ENCODE peak calls at places on chromosomes 5 and 9, in seven cellular contexts. O, J, R, K, Q, T and U are unnamed samples.

GRCh38 chr9:116859763-116860162 is 172.7 kb downstream of the TRIM32 start:
- DNase-seq in K (no peak), T (no peak), R (no peak), Q (peak), J (no peak), O (no peak), U (no peak)

GRCh38 chr5:16897800-16898199 is 38.3 kb downstream of the MYO10 start:
- DNase-seq in J (no peak), O (no peak), Q (no peak), K (no peak), R (no peak), T (no peak), U (no peak)

GRCh38 chr5:103624748-103625147 is 62.2 kb upstream of the NUDT12 start:
- DNase-seq in O (no peak), J (no peak), T (no peak), Q (no peak), R (no peak), K (no peak), U (peak)

GRCh38 chr5:112006721-112007120 is 249.7 kb upstream of the NREP start:
- DNase-seq in K (no peak), Q (no peak), O (no peak), T (no peak), J (no peak), R (no peak), U (peak)

GRCh38 chr5:64505769-64506566 is at the start of gene RGS7BP:
- DNase-seq in Q (no peak), J (no peak), T (peak), R (no peak), O (peak), K (no peak), U (no peak)

GRCh38 chr9:88818495-88819201 is 172.6 kb upstream of the S1PR3 start:
- DNase-seq in J (peak), T (peak), Q (no peak), R (no peak), K (no peak), O (no peak), U (peak)

GRCh38 chr9:20604561-20604960 is 17.7 kb downstream of the MLLT3 start:
- DNase-seq in O (no peak), Q (no peak), J (no peak), R (no peak), T (no peak), K (no peak), U (no peak)

GRCh38 chr5:96476654-96477053 is 43.6 kb upstream of the PCSK1 start:
- DNase-seq in T (no peak), K (no peak), J (no peak), O (no peak), Q (no peak), R (no peak), U (no peak)

GRCh38 chr5:144549580-144549979 is 378.9 kb downstream of the KCTD16 start:
- DNase-seq in O (peak), J (peak), R (no peak), Q (no peak), T (peak), K (no peak), U (peak)

GRCh38 chr5:146521403-146522106 is 5.6 kb upstream of the GPR151 start:
- DNase-seq in J (no peak), R (no peak), Q (no peak), K (no peak), O (no peak), T (no peak), U (no peak)

GRCh38 chr5:158484246-158484645 is 615.5 kb downstream of the EBF1 start:
- DNase-seq in R (no peak), O (no peak), J (peak), T (peak), K (no peak), Q (no peak), U (no peak)

GRCh38 chr5:6674421-6674820 is 38.8 kb upstream of the TENT4A start:
- DNase-seq in O (no peak), J (no peak), Q (peak), T (no peak), R (no peak), K (no peak), U (no peak)

GRCh38 chr9:70557665-70558419 is 143.4 kb upstream of the KLF9 start:
- DNase-seq in K (no peak), R (no peak), O (no peak), J (no peak), T (no peak), Q (no peak), U (no peak)

GRCh38 chr5:96752341-96753016 is 55.3 kb downstream of the ERAP1 start:
- DNase-seq in T (peak), K (no peak), Q (peak), O (peak), J (no peak), R (peak), U (peak)

GRCh38 chr5:2193142-2193922 is 310.6 kb upstream of the IRX4 start:
- DNase-seq in R (no peak), K (no peak), T (no peak), J (no peak), Q (no peak), O (no peak), U (no peak)

GRCh38 chr5:161600156-161600555 is 53.6 kb upstream of the GABRB2 start:
- DNase-seq in Q (no peak), T (no peak), K (no peak), R (no peak), O (no peak), J (no peak), U (no peak)

GRCh38 chr9:4842734-4843133 is 50.0 kb downstream of the RCL1 start:
- DNase-seq in K (no peak), T (no peak), R (no peak), Q (no peak), O (no peak), J (no peak), U (no peak)

GRCh38 chr5:120101771-120102170 is 362.3 kb upstream of the PRR16 start:
- DNase-seq in R (no peak), Q (no peak), T (no peak), J (no peak), K (no peak), O (no peak), U (no peak)

GRCh38 chr5:82938901-82939300 is 138.3 kb downstream of the TMEM167A start:
- DNase-seq in K (no peak), T (no peak), O (no peak), J (no peak), Q (no peak), R (no peak), U (no peak)

GRCh38 chr9:124352616-124353015 is 62.6 kb downstream of the PSMB7 start:
- DNase-seq in K (no peak), Q (no peak), O (peak), T (no peak), R (no peak), J (no peak), U (no peak)

GRCh38 chr5:98314262-98314661 is 459.2 kb upstream of the RGMB start:
- DNase-seq in O (no peak), R (no peak), T (peak), K (no peak), Q (no peak), J (peak), U (peak)

GRCh38 chr5:127595484-127596368 is 53.2 kb upstream of the CTXN3 start:
- DNase-seq in Q (no peak), J (no peak), R (no peak), T (no peak), K (no peak), O (no peak), U (no peak)